ENCODE peak calls at places on chromosomes 3 and 15, in nine cellular contexts. One of them, this sample, is unnamed.

GRCh38 chr3:60025071-60026055 is 975.5 kb upstream of the CFAP20DC start:
- DNase-seq in RWPE1: no peak
- DNase-seq in PC-3: no peak
- DNase-seq in foreskin fibroblast: no peak
- DNase-seq in coronary artery: no peak
- DNase-seq in brain microvascular endothelial cell: peak
- DNase-seq in cardiac fibroblast: no peak
- DNase-seq in IMR-90: no peak
- DNase-seq in WERI-Rb-1: no peak
- DNase-seq in this sample: no peak

GRCh38 chr15:31088672-31089360 is 12.7 kb downstream of the TRPM1 start:
- DNase-seq in RWPE1: no peak
- DNase-seq in IMR-90: no peak
- DNase-seq in WERI-Rb-1: no peak
- DNase-seq in cardiac fibroblast: no peak
- DNase-seq in brain microvascular endothelial cell: no peak
- DNase-seq in foreskin fibroblast: no peak
- DNase-seq in PC-3: no peak
- DNase-seq in coronary artery: no peak
- DNase-seq in this sample: no peak

GRCh38 chr15:62242999-62243398 is 77.9 kb upstream of the C2CD4B start:
- DNase-seq in WERI-Rb-1: no peak
- DNase-seq in coronary artery: no peak
- DNase-seq in cardiac fibroblast: no peak
- DNase-seq in PC-3: no peak
- DNase-seq in RWPE1: no peak
- DNase-seq in IMR-90: no peak
- DNase-seq in brain microvascular endothelial cell: no peak
- DNase-seq in foreskin fibroblast: no peak
- DNase-seq in this sample: no peak

GRCh38 chr3:112776000-112776399 is 70.7 kb downstream of the CD200R1L start:
- DNase-seq in PC-3: peak
- DNase-seq in foreskin fibroblast: no peak
- DNase-seq in WERI-Rb-1: no peak
- DNase-seq in cardiac fibroblast: no peak
- DNase-seq in brain microvascular endothelial cell: no peak
- DNase-seq in RWPE1: peak
- DNase-seq in coronary artery: no peak
- DNase-seq in IMR-90: peak
- DNase-seq in this sample: no peak

GRCh38 chr15:32701863-32702262 is 15.9 kb upstream of the GREM1 start:
- DNase-seq in foreskin fibroblast: no peak
- DNase-seq in WERI-Rb-1: no peak
- DNase-seq in brain microvascular endothelial cell: no peak
- DNase-seq in PC-3: no peak
- DNase-seq in RWPE1: no peak
- DNase-seq in coronary artery: no peak
- DNase-seq in cardiac fibroblast: no peak
- DNase-seq in IMR-90: peak
- DNase-seq in this sample: no peak

GRCh38 chr3:197600796-197601565 is 45.2 kb upstream of the BDH1 start:
- DNase-seq in RWPE1: no peak
- DNase-seq in IMR-90: peak
- DNase-seq in cardiac fibroblast: no peak
- DNase-seq in brain microvascular endothelial cell: peak
- DNase-seq in WERI-Rb-1: no peak
- DNase-seq in foreskin fibroblast: no peak
- DNase-seq in coronary artery: no peak
- DNase-seq in PC-3: no peak
- DNase-seq in this sample: no peak

GRCh38 chr15:72936237-72936636 is 116.0 kb upstream of the NEO1 start:
- DNase-seq in PC-3: no peak
- DNase-seq in cardiac fibroblast: no peak
- DNase-seq in IMR-90: no peak
- DNase-seq in brain microvascular endothelial cell: no peak
- DNase-seq in WERI-Rb-1: no peak
- DNase-seq in coronary artery: no peak
- DNase-seq in foreskin fibroblast: no peak
- DNase-seq in RWPE1: no peak
- DNase-seq in this sample: no peak

GRCh38 chr3:184186184-184186901 is at the start of gene ABCF3:
- DNase-seq in WERI-Rb-1: no peak
- DNase-seq in coronary artery: no peak
- DNase-seq in foreskin fibroblast: no peak
- DNase-seq in RWPE1: no peak
- DNase-seq in PC-3: peak
- DNase-seq in brain microvascular endothelial cell: no peak
- DNase-seq in cardiac fibroblast: peak
- DNase-seq in IMR-90: peak
- DNase-seq in this sample: no peak

GRCh38 chr15:64732156-64732860 is 43.1 kb downstream of the RBPMS2 start:
- DNase-seq in coronary artery: no peak
- DNase-seq in brain microvascular endothelial cell: no peak
- DNase-seq in PC-3: no peak
- DNase-seq in IMR-90: no peak
- DNase-seq in cardiac fibroblast: no peak
- DNase-seq in foreskin fibroblast: no peak
- DNase-seq in RWPE1: no peak
- DNase-seq in WERI-Rb-1: no peak
- DNase-seq in this sample: no peak

GRCh38 chr15:64730151-64730550 is 45.2 kb downstream of the RBPMS2 start:
- DNase-seq in brain microvascular endothelial cell: no peak
- DNase-seq in PC-3: no peak
- DNase-seq in cardiac fibroblast: no peak
- DNase-seq in WERI-Rb-1: no peak
- DNase-seq in foreskin fibroblast: no peak
- DNase-seq in IMR-90: no peak
- DNase-seq in RWPE1: no peak
- DNase-seq in coronary artery: no peak
- DNase-seq in this sample: no peak

GRCh38 chr15:64731807-64732151 is 43.6 kb downstream of the RBPMS2 start:
- DNase-seq in WERI-Rb-1: no peak
- DNase-seq in foreskin fibroblast: no peak
- DNase-seq in coronary artery: no peak
- DNase-seq in IMR-90: no peak
- DNase-seq in RWPE1: no peak
- DNase-seq in brain microvascular endothelial cell: no peak
- DNase-seq in cardiac fibroblast: no peak
- DNase-seq in PC-3: no peak
- DNase-seq in this sample: no peak

GRCh38 chr15:64731012-64731806 is 44.2 kb downstream of the RBPMS2 start:
- DNase-seq in RWPE1: peak
- DNase-seq in brain microvascular endothelial cell: peak
- DNase-seq in IMR-90: peak
- DNase-seq in foreskin fibroblast: peak
- DNase-seq in cardiac fibroblast: peak
- DNase-seq in coronary artery: no peak
- DNase-seq in WERI-Rb-1: peak
- DNase-seq in PC-3: peak
- DNase-seq in this sample: peak
- TF ChIP-seq CTCF in RWPE1: peak
- TF ChIP-seq CTCF in brain microvascular endothelial cell: peak
- TF ChIP-seq CTCF in IMR-90: peak
- TF ChIP-seq CTCF in foreskin fibroblast: peak
- TF ChIP-seq CTCF in cardiac fibroblast: peak
- TF ChIP-seq CTCF in coronary artery: peak
- TF ChIP-seq CTCF in WERI-Rb-1: peak
- TF ChIP-seq CTCF in PC-3: peak
- TF ChIP-seq CTCF in this sample: peak

DNA sequence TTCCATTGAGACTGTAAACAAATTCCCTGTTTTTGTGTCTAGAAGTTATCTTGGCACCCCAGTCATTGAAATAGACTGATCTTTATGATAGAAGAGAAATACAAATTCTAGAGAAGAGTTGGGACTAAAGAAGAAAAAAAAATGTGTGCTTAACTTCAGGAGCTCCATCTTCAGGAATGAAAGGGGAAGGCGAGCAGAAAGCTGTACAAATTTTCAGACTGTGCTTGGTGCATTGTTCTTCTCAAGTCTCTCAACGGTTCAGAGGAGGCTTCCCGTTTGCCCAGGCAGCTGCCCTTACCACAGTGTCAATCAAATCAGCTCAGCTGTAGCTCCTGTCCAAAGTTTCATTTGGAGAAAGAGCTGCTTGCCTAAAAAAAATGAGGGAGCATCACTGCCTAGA is 41.7 kb downstream of the OXSM start:
- DNase-seq in RWPE1: no peak
- DNase-seq in coronary artery: no peak
- DNase-seq in foreskin fibroblast: peak
- DNase-seq in WERI-Rb-1: peak
- DNase-seq in cardiac fibroblast: peak
- DNase-seq in brain microvascular endothelial cell: peak
- DNase-seq in PC-3: peak
- DNase-seq in IMR-90: peak
- DNase-seq in this sample: no peak
- TF ChIP-seq CTCF in RWPE1: no peak
- TF ChIP-seq CTCF in coronary artery: no peak
- TF ChIP-seq CTCF in foreskin fibroblast: peak
- TF ChIP-seq CTCF in WERI-Rb-1: peak
- TF ChIP-seq CTCF in cardiac fibroblast: peak
- TF ChIP-seq CTCF in brain microvascular endothelial cell: peak
- TF ChIP-seq CTCF in PC-3: peak
- TF ChIP-seq CTCF in IMR-90: peak
- TF ChIP-seq CTCF in this sample: peak

GRCh38 chr15:85618956-85619491 is 175.7 kb downstream of the KLHL25 start:
- DNase-seq in WERI-Rb-1: no peak
- DNase-seq in cardiac fibroblast: peak
- DNase-seq in coronary artery: peak
- DNase-seq in PC-3: no peak
- DNase-seq in brain microvascular endothelial cell: peak
- DNase-seq in RWPE1: peak
- DNase-seq in IMR-90: peak
- DNase-seq in foreskin fibroblast: peak
- DNase-seq in this sample: peak

GRCh38 chr15:85620321-85621044 is 174.2 kb downstream of the KLHL25 start:
- DNase-seq in foreskin fibroblast: no peak
- DNase-seq in brain microvascular endothelial cell: no peak
- DNase-seq in WERI-Rb-1: no peak
- DNase-seq in PC-3: no peak
- DNase-seq in RWPE1: no peak
- DNase-seq in cardiac fibroblast: peak
- DNase-seq in coronary artery: no peak
- DNase-seq in IMR-90: peak
- DNase-seq in this sample: no peak

GRCh38 chr15:85616549-85616948 is 178.2 kb downstream of the KLHL25 start:
- DNase-seq in IMR-90: no peak
- DNase-seq in PC-3: no peak
- DNase-seq in WERI-Rb-1: no peak
- DNase-seq in RWPE1: no peak
- DNase-seq in brain microvascular endothelial cell: no peak
- DNase-seq in cardiac fibroblast: no peak
- DNase-seq in coronary artery: no peak
- DNase-seq in foreskin fibroblast: no peak
- DNase-seq in this sample: no peak

GRCh38 chr15:85614059-85614458 is 180.7 kb downstream of the KLHL25 start:
- DNase-seq in RWPE1: no peak
- DNase-seq in PC-3: no peak
- DNase-seq in coronary artery: no peak
- DNase-seq in WERI-Rb-1: no peak
- DNase-seq in brain microvascular endothelial cell: no peak
- DNase-seq in IMR-90: no peak
- DNase-seq in foreskin fibroblast: no peak
- DNase-seq in cardiac fibroblast: no peak
- DNase-seq in this sample: no peak

DNA sequence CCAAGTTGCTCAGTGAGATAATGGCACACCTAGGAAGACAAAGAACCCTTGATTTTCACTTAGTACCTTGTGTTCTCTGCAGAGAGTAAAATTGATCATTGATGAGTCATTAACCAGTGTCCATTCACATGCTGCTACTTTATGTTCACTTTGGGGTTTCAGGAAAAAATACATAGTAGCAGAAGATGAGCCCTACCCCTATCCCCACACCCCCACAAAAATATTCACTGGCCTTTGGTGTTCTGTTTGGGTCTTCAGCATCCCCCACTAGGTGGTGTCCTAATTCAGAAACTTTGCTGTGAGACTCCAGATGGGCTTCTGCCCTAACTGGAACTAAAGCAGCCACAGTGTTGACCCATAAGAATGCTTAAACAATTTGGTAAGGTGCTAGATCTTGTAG is 178.8 kb downstream of the KLHL25 start:
- DNase-seq in RWPE1: peak
- DNase-seq in brain microvascular endothelial cell: no peak
- DNase-seq in WERI-Rb-1: peak
- DNase-seq in cardiac fibroblast: peak
- DNase-seq in coronary artery: no peak
- DNase-seq in foreskin fibroblast: no peak
- DNase-seq in IMR-90: peak
- DNase-seq in PC-3: peak
- DNase-seq in this sample: no peak
- TF ChIP-seq CTCF in RWPE1: no peak
- TF ChIP-seq CTCF in brain microvascular endothelial cell: peak
- TF ChIP-seq CTCF in WERI-Rb-1: peak
- TF ChIP-seq CTCF in cardiac fibroblast: peak
- TF ChIP-seq CTCF in coronary artery: no peak
- TF ChIP-seq CTCF in foreskin fibroblast: peak
- TF ChIP-seq CTCF in IMR-90: peak
- TF ChIP-seq CTCF in PC-3: peak
- TF ChIP-seq CTCF in this sample: peak

GRCh38 chr15:35912196-35912595 is 366.2 kb upstream of the DPH6 start:
- DNase-seq in coronary artery: no peak
- DNase-seq in cardiac fibroblast: peak
- DNase-seq in brain microvascular endothelial cell: peak
- DNase-seq in IMR-90: peak
- DNase-seq in RWPE1: no peak
- DNase-seq in foreskin fibroblast: no peak
- DNase-seq in WERI-Rb-1: no peak
- DNase-seq in PC-3: peak
- DNase-seq in this sample: no peak
- TF ChIP-seq CTCF in coronary artery: no peak
- TF ChIP-seq CTCF in cardiac fibroblast: peak
- TF ChIP-seq CTCF in brain microvascular endothelial cell: peak
- TF ChIP-seq CTCF in IMR-90: no peak
- TF ChIP-seq CTCF in RWPE1: no peak
- TF ChIP-seq CTCF in foreskin fibroblast: peak
- TF ChIP-seq CTCF in WERI-Rb-1: peak
- TF ChIP-seq CTCF in PC-3: peak
- TF ChIP-seq CTCF in this sample: no peak

This sample was measured in type B pancreatic cell.